ENCODE peak calls at places on chromosomes 7 and 10, in six cellular contexts. C is breast epithelium; B is CD8-positive, alpha-beta T cell; I is AG04450; E is upper lobe of right lung; T is thoracic aorta. F is an unnamed sample. For H3K27me3, the result is how much of the 10 kb centered on the place peaks cover.

GRCh38 chr10:72162978-72163377 is 52.8 kb upstream of the ANAPC16 start:
- DNase-seq in C (no peak), E (no peak), T (no peak), B (no peak), I (no peak), F (peak)

GRCh38 chr10:6074489-6075301 is 12.5 kb upstream of the IL2RA start:
- DNase-seq in C (no peak), I (peak), E (no peak), T (no peak), B (no peak), F (no peak)

GRCh38 chr7:74518041-74518440 is 64.3 kb downstream of the GTF2IRD1 start:
- DNase-seq in I (no peak), T (no peak), C (no peak), B (no peak), E (no peak), F (no peak)

GRCh38 chr10:77417359-77417758 is 220.2 kb downstream of the KCNMA1 start:
- DNase-seq in T (no peak), C (no peak), I (no peak), B (no peak), E (no peak), F (no peak)

GRCh38 chr10:7512487-7512886 is 101.7 kb upstream of the SFMBT2 start:
- DNase-seq in B (no peak), E (no peak), T (no peak), I (no peak), C (no peak), F (no peak)

GRCh38 chr10:132722980-132723970 is 62.7 kb downstream of the NKX6-2 start:
- DNase-seq in I (no peak), C (no peak), B (no peak), T (no peak), E (no peak), F (no peak)

GRCh38 chr7:55074008-55074499 is 55.2 kb downstream of the EGFR start:
- DNase-seq in C (no peak), T (no peak), E (no peak), B (peak), I (no peak), F (no peak)

GRCh38 chr10:13740416-13740815 is 153.7 kb downstream of the PRPF18 start:
- DNase-seq in E (no peak), I (no peak), B (no peak), C (no peak), T (no peak), F (no peak)

GRCh38 chr10:11058014-11058413 is 40.3 kb downstream of the CELF2 start:
- DNase-seq in I (no peak), B (no peak), E (no peak), C (no peak), T (no peak), F (no peak)

GRCh38 chr10:132507956-132508490 is 29.6 kb upstream of the INPP5A start:
- DNase-seq in I (no peak), T (no peak), B (no peak), E (no peak), C (peak), F (no peak)

GRCh38 chr10:489335-489734 is 200.1 kb downstream of the DIP2C start:
- DNase-seq in T (no peak), B (no peak), I (no peak), E (peak), C (no peak), F (no peak)

GRCh38 chr10:122565766-122566206 is 5.2 kb downstream of the DMBT1 start:
- DNase-seq in B (peak), I (peak), C (peak), E (peak), T (peak), F (peak)
- TF ChIP-seq CTCF in B (peak), I (peak), C (peak), E (peak), T (peak), F (peak)

GRCh38 chr7:64889686-64890162 is 13.3 kb upstream of the ZNF273 start:
- DNase-seq in C (no peak), E (no peak), B (no peak), I (no peak), T (no peak), F (no peak)
- H3K27me3 ChIP-seq in C (under half), E (under half), B (under half), I (under half), T (under half), F (under half)

GRCh38 chr7:157853789-157854065 is 516.9 kb downstream of the DNAJB6 start:
- DNase-seq in C (no peak), T (no peak), I (no peak), E (no peak), B (no peak), F (no peak)
- H3K4me3 ChIP-seq in C (no peak), T (no peak), I (no peak), E (no peak), B (no peak), F (no peak)

GRCh38 chr7:36192050-36192824 is 39.2 kb downstream of the EEPD1 start:
- DNase-seq in T (no peak), B (no peak), E (no peak), I (peak), C (no peak), F (peak)
- TF ChIP-seq CTCF in T (no peak), B (no peak), E (no peak), I (peak), C (no peak), F (peak)

F was measured in BJ.